ENCODE peak calls at places on chromosomes 16 and 17, in four cellular contexts. B is cardiac muscle cell; I is CD8-positive, alpha-beta memory T cell; L is tibial artery. W is an unnamed sample. For H3K4me1, the result is how much of the 10 kb centered on the place peaks cover.

GRCh38 chr16:31502981-31503380 is 5.2 kb downstream of the RUSF1 start:
- DNase-seq in B (no peak), I (no peak), L (no peak), W (no peak)

GRCh38 chr17:142102-142661 is 4.8 kb downstream of the SCGB1C2 start:
- DNase-seq in B (no peak), I (no peak), L (no peak), W (no peak)

GRCh38 chr17:1986783-1987451 is 38.2 kb downstream of the RTN4RL1 start:
- DNase-seq in B (no peak), I (no peak), L (no peak), W (no peak)

GRCh38 chr17:41773731-41774193 is 12.7 kb downstream of the JUP start:
- DNase-seq in B (peak), I (no peak), L (no peak), W (no peak)

GRCh38 chr16:22323998-22324786 is 27.0 kb downstream of the POLR3E start:
- DNase-seq in B (no peak), I (no peak), L (no peak), W (no peak)

GRCh38 chr17:50148226-50149098 is 2.0 kb downstream of the PPP1R9B start:
- DNase-seq in B (no peak), I (peak), L (peak), W (peak)

GRCh38 chr17:44115585-44116415 is 7.6 kb downstream of the HDAC5 start:
- DNase-seq in B (peak), I (no peak), L (no peak), W (no peak)

GRCh38 chr16:52729731-52730130 is 182.8 kb upstream of the TOX3 start:
- DNase-seq in B (no peak), I (no peak), L (no peak), W (no peak)

GRCh38 chr16:79288046-79288445 is 312.5 kb downstream of the MAF start:
- DNase-seq in B (no peak), I (no peak), L (no peak), W (no peak)

GRCh38 chr16:57252148-57252721 is 7.2 kb downstream of the ARL2BP start:
- DNase-seq in B (no peak), I (no peak), L (no peak), W (no peak)

GRCh38 chr17:57017625-57018024 is 39.7 kb downstream of the SCPEP1 start:
- DNase-seq in B (no peak), I (no peak), L (no peak), W (no peak)

GRCh38 chr17:50447870-50448573 is 20.7 kb downstream of the CHAD start:
- DNase-seq in B (no peak), I (no peak), L (no peak), W (no peak)

GRCh38 chr17:1742371-1743093 is at the start of gene SERPINF2:
- DNase-seq in B (no peak), I (no peak), L (no peak), W (no peak)

GRCh38 chr17:1372618-1373017 is 27.4 kb downstream of the YWHAE start:
- DNase-seq in B (no peak), I (no peak), L (no peak), W (no peak)

GRCh38 chr16:70766176-70766575 is 34.8 kb downstream of the VAC14 start:
- DNase-seq in B (no peak), I (no peak), L (no peak), W (no peak)

GRCh38 chr16:69703638-69704037 is 22.7 kb downstream of the NQO1 start:
- DNase-seq in B (no peak), I (no peak), L (no peak), W (no peak)

GRCh38 chr17:4583796-4584124 is 569 bp upstream of the SMTNL2 start:
- DNase-seq in B (peak), I (no peak), L (no peak), W (no peak)

GRCh38 chr17:81396722-81397313 is 1.6 kb downstream of the BAHCC1 start:
- DNase-seq in B (no peak), I (peak), L (no peak), W (no peak)

GRCh38 chr17:77373298-77374169 is 232.8 kb downstream of the SEC14L1 start:
- DNase-seq in B (no peak), I (peak), L (no peak), W (peak)

GRCh38 chr17:70074991-70075390 is at the start of gene KCNJ16:
- DNase-seq in B (no peak), I (no peak), L (no peak), W (no peak)

GRCh38 chr16:69340095-69340644 is 598 bp downstream of the NIP7 start:
- DNase-seq in B (no peak), I (no peak), L (no peak), W (no peak)

GRCh38 chr17:19646788-19647696 is 1.5 kb upstream of the ALDH3A2 start:
- DNase-seq in B (no peak), I (no peak), L (no peak), W (no peak)

GRCh38 chr17:73634629-73635028 is 9.6 kb downstream of the SDK2 start:
- DNase-seq in B (no peak), I (no peak), L (no peak), W (no peak)

DNA sequence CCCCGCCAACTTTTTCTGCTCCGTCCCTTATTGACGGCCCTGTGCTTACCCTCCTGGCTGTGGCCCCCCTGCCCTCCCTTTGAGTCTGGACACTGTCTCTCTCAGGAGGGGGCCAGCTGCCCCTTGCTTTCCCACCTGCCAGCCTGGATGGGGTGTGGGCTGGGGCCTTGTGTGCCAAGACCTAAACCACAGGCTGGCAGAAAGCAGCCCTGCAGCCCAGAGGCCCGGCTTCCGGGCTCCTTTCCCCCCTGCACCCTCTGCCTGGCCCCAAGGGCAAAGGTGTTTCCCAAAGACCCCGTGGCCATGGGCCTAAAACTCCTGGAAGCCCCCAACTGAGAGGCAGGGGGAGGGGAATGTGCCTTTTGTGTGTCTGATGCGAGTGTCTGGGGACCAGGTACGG is 17.5 kb downstream of the GPT2 start:
- DNase-seq in B (no peak), I (no peak), L (no peak), W (no peak)
- H3K27ac ChIP-seq in B (no peak), I (no peak), L (no peak), W (no peak)

GRCh38 chr17:17414316-17414937 is 62.4 kb upstream of the MED9 start:
- DNase-seq in B (no peak), I (no peak), L (peak), W (no peak)

GRCh38 chr17:17417718-17418151 is 59.1 kb upstream of the MED9 start:
- DNase-seq in B (no peak), I (no peak), L (no peak), W (no peak)

GRCh38 chr17:17415006-17415405 is 61.8 kb upstream of the MED9 start:
- DNase-seq in B (no peak), I (no peak), L (no peak), W (no peak)

GRCh38 chr17:17416400-17417360 is 60.1 kb upstream of the MED9 start:
- DNase-seq in B (no peak), I (no peak), L (no peak), W (no peak)

DNA sequence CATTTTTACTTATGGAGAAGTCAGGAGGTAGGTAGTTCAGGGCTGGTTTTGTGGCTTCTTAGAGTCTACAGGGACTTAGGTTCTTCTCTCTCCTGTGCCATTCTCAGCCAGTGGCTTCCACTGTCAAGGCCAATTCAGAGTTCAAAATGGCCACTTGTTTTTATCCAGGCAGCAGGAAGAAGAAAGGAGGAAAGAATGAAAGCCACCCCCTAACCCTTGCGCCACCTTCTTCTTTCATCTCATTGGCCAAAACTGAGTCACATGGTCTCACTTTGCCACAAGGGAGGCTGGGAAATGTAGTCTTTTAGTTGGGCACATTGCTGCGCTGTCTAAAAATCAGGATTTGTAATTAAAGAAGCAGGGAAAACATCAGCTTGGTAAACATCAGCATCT is 60.8 kb upstream of the MED9 start:
- DNase-seq in B (peak), I (no peak), L (no peak), W (no peak)
- H3K4me1 ChIP-seq in B (under half), I (under half), L (under half), W (under half)

DNA sequence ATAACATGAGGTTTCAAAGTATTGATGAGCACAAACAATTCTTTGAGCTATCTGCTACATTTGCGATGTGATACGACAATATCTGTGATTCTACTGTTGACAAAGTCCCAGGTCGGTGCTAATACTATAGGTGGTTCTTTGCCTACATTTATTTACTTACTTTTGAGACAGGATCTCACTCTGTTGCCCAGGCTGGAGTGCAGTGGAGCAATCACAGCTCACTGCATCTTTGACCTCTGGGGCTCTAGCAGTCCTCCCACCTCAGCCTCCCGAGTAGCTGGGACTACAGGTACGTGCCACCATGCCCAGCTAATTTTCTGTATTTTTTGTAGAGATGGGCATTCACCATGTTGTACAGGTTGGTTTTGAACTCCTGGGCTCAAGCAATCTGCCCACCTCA is 343.4 kb downstream of the SHISA9 start:
- DNase-seq in B (no peak), I (no peak), L (no peak), W (no peak)
- H3K27ac ChIP-seq in B (no peak), I (no peak), L (no peak), W (no peak)

GRCh38 chr16:68283840-68284595 is 19.7 kb downstream of the SLC7A6 start:
- DNase-seq in B (peak), I (no peak), L (peak), W (no peak)
- H3K4me1 ChIP-seq in B (under half), I (half or more), L (under half), W (under half)

DNA sequence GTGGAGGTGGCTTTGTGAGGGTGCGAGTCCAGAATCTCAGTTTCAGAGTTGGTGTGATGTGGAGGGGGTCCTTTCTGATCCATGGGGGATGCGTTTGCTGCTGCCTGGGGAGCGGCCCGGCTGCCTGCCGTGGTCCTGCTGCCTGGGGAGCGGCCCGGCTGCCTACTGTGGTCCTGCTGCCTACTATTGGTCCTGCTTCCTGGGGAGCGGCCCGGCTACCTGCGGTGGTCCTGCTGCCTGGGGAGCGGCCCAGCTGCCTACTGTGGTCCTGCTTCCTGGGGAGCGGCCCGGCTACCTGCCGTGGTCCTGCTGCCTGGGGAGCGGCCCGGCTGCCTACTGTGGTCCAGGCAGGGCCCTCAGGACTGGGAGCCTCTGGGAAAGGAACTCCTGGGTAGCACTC is 61.5 kb upstream of the ZNF750 start:
- DNase-seq in B (no peak), I (no peak), L (no peak), W (no peak)
- H3K27ac ChIP-seq in B (no peak), I (no peak), L (peak), W (no peak)

DNA sequence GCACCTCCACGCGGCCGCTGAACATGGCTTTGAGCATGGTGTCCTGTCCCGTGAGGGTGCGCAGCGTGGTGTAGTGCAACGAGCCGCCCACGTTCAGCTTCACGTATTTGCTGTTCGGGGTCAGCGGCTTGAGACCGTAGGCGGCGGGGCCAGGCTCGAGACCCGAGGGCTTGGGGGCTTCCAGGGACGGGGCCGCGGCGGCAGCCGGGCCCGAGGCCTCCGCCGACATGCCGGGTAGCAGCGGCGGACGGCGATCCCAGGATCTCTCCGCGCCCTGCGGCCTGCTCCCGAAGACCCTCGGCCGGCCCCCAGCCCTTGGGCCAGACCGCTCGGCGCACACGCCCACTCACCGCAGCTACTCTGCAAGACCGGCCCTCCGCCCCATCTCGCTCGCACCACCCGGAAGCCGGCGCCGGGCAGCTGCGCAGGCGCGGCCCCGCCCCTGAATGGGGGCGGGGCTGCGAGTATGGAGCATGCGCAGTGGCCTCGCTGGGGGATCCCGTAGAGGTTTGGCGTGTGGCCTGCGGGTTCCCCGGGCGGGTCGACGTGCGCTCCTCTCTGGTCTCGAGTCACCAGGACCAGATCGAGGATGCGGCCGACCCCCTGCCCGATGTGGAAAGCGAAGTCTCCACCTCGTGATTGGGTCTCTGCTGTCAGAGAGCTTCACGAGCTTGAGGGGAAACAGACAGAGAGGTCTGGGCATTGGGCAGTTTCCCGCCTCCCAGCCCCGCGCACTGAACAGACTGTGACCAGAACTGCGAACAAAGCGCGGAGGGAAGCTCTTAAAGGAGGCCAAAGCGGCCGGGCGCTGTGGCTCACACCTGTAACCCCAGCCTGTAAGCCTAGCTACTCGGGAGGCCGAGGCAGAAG is at the start of gene KCTD13:
- DNase-seq in B (peak), I (peak), L (peak), W (peak)
- H3K4me1 ChIP-seq in B (under half), I (under half), L (under half), W (under half)

GRCh38 chr16:87347932-87348615 is 30.9 kb upstream of the C16orf95 start:
- DNase-seq in B (no peak), I (no peak), L (no peak), W (no peak)
- H3K27ac ChIP-seq in B (no peak), I (no peak), L (no peak), W (no peak)

W was measured in uterus.